ENCODE peak calls at places on chromosomes 4 and X, in seven cellular contexts. P is suprapubic skin, U is esophagus squamous epithelium, D is stomach, L is HepG2, C is endothelial cell of umbilical vein, J is adrenal gland. O is an unnamed sample.

GRCh38 chrX:41086627-41086932 is 1.3 kb downstream of the USP9X start:
- DNase-seq in J (peak; percentile 73), L (no peak), P (no peak), D (no peak), U (no peak), C (no peak), O (no peak)

GRCh38 chr4:25862411-25863346 is at the start of gene SEL1L3:
- DNase-seq in L (no peak), D (peak; percentile 79), P (no peak), C (no peak), J (peak; percentile 23), U (no peak), O (no peak)

GRCh38 chrX:38335382-38335781 is 8.1 kb upstream of the RPGR start:
- DNase-seq in U (no peak), P (no peak), J (no peak), C (no peak), D (no peak), L (no peak), O (no peak)

GRCh38 chr4:118964891-118965411 is 76.3 kb downstream of the SYNPO2 start:
- DNase-seq in L (no peak), C (no peak), D (no peak), P (no peak), J (peak; percentile 28), U (no peak), O (peak; percentile 83)

GRCh38 chr4:80798082-80798481 is 232.4 kb upstream of the BMP3 start:
- DNase-seq in C (no peak), U (no peak), D (no peak), P (no peak), J (no peak), L (no peak), O (no peak)

GRCh38 chr4:1465173-1466033 is 59.2 kb upstream of the NKX1-1 start:
- DNase-seq in U (no peak), L (no peak), P (no peak), J (no peak), C (no peak), D (no peak), O (no peak)

GRCh38 chrX:23493941-23494374 is 159.3 kb downstream of the PTCHD1 start:
- DNase-seq in C (peak; percentile 1), J (no peak), L (no peak), U (no peak), D (peak; percentile 69), P (no peak), O (no peak)

GRCh38 chrX:97743014-97743413 is 859.3 kb downstream of the RPA4 start:
- DNase-seq in C (no peak), P (no peak), D (no peak), U (no peak), L (no peak), J (no peak), O (no peak)

GRCh38 chrX:110003167-110004156 is 548 bp downstream of the TMEM164 start:
- DNase-seq in D (peak; percentile 39), P (no peak), L (no peak), J (no peak), U (no peak), C (no peak), O (no peak)

DNA sequence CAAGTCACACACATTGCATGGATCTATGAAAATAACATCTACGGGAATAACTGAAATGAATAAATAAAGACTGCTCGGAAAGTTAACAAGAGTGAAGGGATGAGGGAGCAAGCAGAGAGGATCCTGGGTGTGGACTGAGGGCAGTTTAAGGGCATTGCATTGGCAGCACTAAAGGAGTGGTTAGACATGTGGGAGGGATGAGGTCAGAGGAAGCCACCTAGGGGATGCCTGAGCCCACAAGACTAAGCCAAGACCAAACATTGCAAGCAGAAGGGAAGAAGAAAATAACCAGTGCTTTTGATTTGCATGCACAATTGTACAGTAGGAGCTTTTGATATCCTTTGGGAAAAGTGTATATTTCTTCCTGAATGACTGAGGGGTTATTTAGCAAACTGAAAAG is 106.1 kb downstream of the MSL3 start:
- DNase-seq in C (no peak), P (no peak), U (no peak), L (no peak), J (no peak), D (no peak), O (no peak)
- TF ChIP-seq POLR2A in C (no peak), P (no peak), U (no peak), L (no peak), J (no peak), D (no peak), O (no peak)

GRCh38 chr4:56129431-56129861 is 180.7 kb downstream of the CEP135 start:
- DNase-seq in P (no peak), U (no peak), L (peak; percentile 56), C (no peak), D (peak; percentile 58), J (no peak), O (no peak)
- TF ChIP-seq CTCF in P (no peak), U (peak; percentile 17), L (peak; percentile 89), C (no peak), D (peak; percentile 43), J (no peak), O (no peak)

GRCh38 chrX:130174937-130175336 is 3.2 kb downstream of the RAB33A start:
- DNase-seq in C (no peak), D (no peak), J (no peak), L (no peak), P (no peak), U (no peak), O (no peak)

GRCh38 chrX:130172127-130172834 is 519 bp downstream of the RAB33A start:
- DNase-seq in L (no peak), U (no peak), D (no peak), J (no peak), C (no peak), P (no peak), O (no peak)

GRCh38 chrX:130171446-130172126 is at the start of gene RAB33A:
- DNase-seq in J (no peak), D (no peak), U (no peak), P (no peak), L (no peak), C (no peak), O (no peak)

GRCh38 chrX:130174051-130174704 is 2.4 kb downstream of the RAB33A start:
- DNase-seq in D (no peak), C (peak; percentile 60), U (no peak), J (peak; percentile 80), L (no peak), P (no peak), O (no peak)

GRCh38 chrX:130173190-130173895 is 1.6 kb downstream of the RAB33A start:
- DNase-seq in C (peak; percentile 48), P (no peak), D (no peak), J (peak; percentile 69), L (no peak), U (no peak), O (no peak)
- TF ChIP-seq POLR2A in C (no peak), P (no peak), D (no peak), J (no peak), L (no peak), U (no peak), O (no peak)

GRCh38 chr4:159105761-159106243 is 2.9 kb downstream of the RAPGEF2 start:
- DNase-seq in L (peak; percentile 59), P (no peak), U (no peak), D (no peak), J (no peak), C (peak; percentile 96), O (peak; percentile 88)

GRCh38 chr4:159103406-159104131 is 690 bp downstream of the RAPGEF2 start:
- DNase-seq in D (peak; percentile 47), L (no peak), J (peak; percentile 34), U (no peak), C (peak; percentile 29), P (peak; percentile 82), O (no peak)

GRCh38 chr4:159101983-159102622 is 776 bp upstream of the RAPGEF2 start:
- DNase-seq in U (no peak), D (no peak), L (no peak), J (no peak), P (no peak), C (no peak), O (no peak)

GRCh38 chr4:159105063-159105414 is 2.2 kb downstream of the RAPGEF2 start:
- DNase-seq in P (no peak), J (no peak), C (peak; percentile 74), D (no peak), L (no peak), U (no peak), O (no peak)

GRCh38 chr4:159102623-159103405 is at the start of gene RAPGEF2:
- DNase-seq in P (peak; percentile 94), L (peak; percentile 84), U (peak; percentile 53), C (peak; percentile 93), J (peak; percentile 91), D (peak; percentile 93), O (peak; percentile 96)
- TF ChIP-seq CTCF in P (no peak), L (peak; percentile 38), U (no peak), C (no peak), J (no peak), D (no peak), O (no peak)

O was measured in esophagus muscularis mucosa.